ENCODE peak calls at places on chromosomes 6 and 20, in seven cellular contexts. M, J, I, S, N, O and A are unnamed samples.

GRCh38 chr20:36548006-36548315 is 6.6 kb downstream of the MYL9 start:
- DNase-seq in M (no peak), O (peak), N (no peak), I (peak), S (no peak), J (no peak), A (no peak)

GRCh38 chr20:45892049-45892816 is 1.1 kb downstream of the CTSA start:
- DNase-seq in I (no peak), J (no peak), O (peak), S (no peak), M (peak), N (peak), A (peak)

GRCh38 chr20:17968366-17969275 is at the start of the genes MGME1 and SNX5:
- DNase-seq in I (peak), M (peak), N (peak), O (peak), S (peak), J (peak), A (peak)

GRCh38 chr20:6976535-6976934 is 209.0 kb downstream of the BMP2 start:
- DNase-seq in O (no peak), N (no peak), I (no peak), S (no peak), J (no peak), M (peak), A (no peak)

GRCh38 chr6:37585523-37585905 is 85.8 kb upstream of the CCDC167 start:
- DNase-seq in M (no peak), O (no peak), I (no peak), S (no peak), J (no peak), N (no peak), A (no peak)

GRCh38 chr6:145076110-145076841 is 659.0 kb downstream of the EPM2A start:
- DNase-seq in O (no peak), M (no peak), J (no peak), I (no peak), S (no peak), N (no peak), A (no peak)

GRCh38 chr6:45445364-45445748 is 67.6 kb upstream of the SUPT3H start:
- DNase-seq in J (no peak), M (no peak), S (no peak), N (no peak), I (no peak), O (no peak), A (no peak)

GRCh38 chr6:106973841-106974336 is 640 bp downstream of the CD24 start:
- DNase-seq in S (no peak), O (no peak), J (no peak), N (peak), I (no peak), M (no peak), A (peak)

GRCh38 chr6:96542702-96543101 is 20.2 kb upstream of the FHL5 start:
- DNase-seq in O (no peak), S (no peak), J (no peak), I (no peak), N (no peak), M (peak), A (no peak)

GRCh38 chr6:99151634-99152344 is 197.7 kb downstream of the FAXC start:
- DNase-seq in S (no peak), O (peak), M (peak), I (peak), N (peak), J (no peak), A (peak)

GRCh38 chr6:31701666-31702420 is 1.3 kb downstream of the ABHD16A start:
- DNase-seq in I (no peak), S (no peak), J (no peak), O (no peak), M (no peak), N (no peak), A (no peak)

GRCh38 chr20:63531686-63532448 is 5.3 kb downstream of the PTK6 start:
- DNase-seq in S (no peak), I (peak), M (no peak), N (peak), O (no peak), J (no peak), A (no peak)

GRCh38 chr6:33543116-33543515 is 37.0 kb downstream of the BAK1 start:
- DNase-seq in O (no peak), J (no peak), M (no peak), I (no peak), S (no peak), N (no peak), A (no peak)

GRCh38 chr6:108667984-108668383 is 107.3 kb downstream of the FOXO3 start:
- DNase-seq in I (no peak), O (no peak), N (no peak), S (no peak), M (no peak), J (no peak), A (no peak)

GRCh38 chr20:31845300-31845863 is at the start of gene FOXS1:
- DNase-seq in J (peak), I (no peak), N (no peak), O (no peak), M (no peak), S (no peak), A (no peak)
- H3K4me3 ChIP-seq in J (peak), I (no peak), N (peak), O (no peak), M (no peak), S (peak), A (peak)

DNA sequence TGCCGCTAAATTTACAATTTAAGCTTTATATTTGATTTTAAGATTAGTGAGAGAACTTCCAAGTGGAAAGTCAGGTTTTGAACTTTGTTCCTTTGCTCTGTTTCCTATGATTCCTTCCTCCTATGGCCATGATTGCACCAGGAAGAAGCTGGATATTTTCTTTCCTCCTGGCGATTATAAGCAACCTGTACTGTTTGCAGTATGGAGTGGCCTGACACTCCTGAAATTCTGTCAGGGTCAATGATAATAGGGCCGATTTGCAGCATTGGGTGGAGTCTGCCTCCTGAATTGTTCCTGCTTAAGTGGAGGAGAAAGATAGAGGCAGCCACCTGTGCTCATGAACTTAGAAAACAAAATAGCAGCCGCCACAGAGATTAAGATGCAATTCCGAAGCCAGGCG is 9.7 kb upstream of the FAM217A start:
- DNase-seq in N (no peak), J (no peak), S (no peak), I (no peak), M (no peak), O (no peak), A (no peak)
- TF ChIP-seq EP300 in N (no peak), J (no peak), S (no peak), I (no peak), M (no peak), O (no peak), A (no peak)

DNA sequence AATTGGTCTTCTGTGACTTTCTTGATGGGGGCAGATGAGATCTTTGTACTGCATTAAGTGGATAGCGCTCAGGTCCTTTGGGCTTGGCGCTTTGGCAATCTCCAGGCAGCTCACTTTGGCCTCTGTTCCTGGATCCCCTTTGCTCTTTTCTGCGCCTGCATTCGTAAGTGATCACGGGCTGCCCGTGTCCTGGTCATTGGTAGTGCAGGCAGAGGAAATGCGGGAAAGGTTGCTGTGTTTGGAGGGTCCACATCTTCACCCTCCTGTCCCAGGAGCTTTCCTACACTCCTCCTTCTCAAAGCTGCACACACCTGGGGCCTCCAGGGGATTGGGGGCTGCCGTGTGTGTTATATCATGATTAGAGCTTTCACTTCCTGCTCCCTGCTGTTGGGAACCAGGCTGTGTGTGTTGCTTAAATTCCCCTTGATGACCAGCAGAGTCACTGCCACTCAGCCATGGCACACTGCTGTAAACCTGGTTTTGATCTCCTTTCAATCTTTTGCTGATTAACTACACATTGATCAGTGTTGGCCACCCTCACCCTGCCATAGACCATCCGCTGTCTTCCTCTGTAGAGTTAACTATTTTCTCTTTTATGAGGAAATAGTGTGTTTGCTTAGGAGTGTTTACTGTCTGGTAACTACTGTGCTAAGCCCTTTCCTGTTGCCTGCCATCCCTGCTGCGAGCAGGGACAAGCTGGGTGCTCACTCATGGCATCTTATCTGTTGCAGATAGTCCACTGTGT is 13.0 kb upstream of the SNHG17 start:
- DNase-seq in I (no peak), O (peak), J (no peak), N (no peak), M (no peak), S (no peak), A (no peak)
- H3K4me3 ChIP-seq in I (no peak), O (peak), J (no peak), N (no peak), M (peak), S (no peak), A (no peak)

GRCh38 chr6:120211955-120212792 is 862.6 kb upstream of the MAN1A1 start:
- DNase-seq in O (peak), N (no peak), M (no peak), I (no peak), S (no peak), J (no peak), A (no peak)

GRCh38 chr6:120219339-120219738 is 869.8 kb upstream of the MAN1A1 start:
- DNase-seq in M (no peak), J (no peak), S (no peak), I (no peak), N (no peak), O (no peak), A (no peak)

GRCh38 chr6:120214097-120214496 is 864.5 kb upstream of the MAN1A1 start:
- DNase-seq in I (no peak), N (no peak), M (no peak), J (no peak), O (no peak), S (no peak), A (no peak)
- TF ChIP-seq EP300 in I (no peak), N (no peak), M (no peak), J (no peak), O (no peak), S (no peak), A (no peak)

DNA sequence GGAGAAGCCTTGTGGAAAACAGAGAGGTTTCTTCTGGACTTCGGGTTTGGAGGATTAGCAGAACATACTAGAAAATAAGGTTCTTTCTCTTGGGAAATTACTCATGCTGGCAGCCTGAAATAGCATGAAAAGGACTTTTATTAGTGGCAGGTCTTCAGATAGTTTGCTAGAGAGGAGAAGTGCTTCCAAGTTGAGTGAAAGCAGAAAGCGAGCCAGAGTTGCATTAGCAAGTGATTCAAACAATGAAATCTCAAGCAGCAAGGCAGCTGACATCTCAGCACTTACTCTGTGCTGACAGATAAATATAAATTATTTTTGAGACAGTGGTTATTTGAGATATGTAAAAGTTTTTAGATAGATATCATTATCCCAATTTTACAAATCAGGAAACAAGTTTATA is 91.9 kb downstream of the PLCB4 start:
- DNase-seq in J (no peak), O (no peak), I (no peak), S (no peak), M (no peak), N (no peak), A (no peak)
- H3K4me3 ChIP-seq in J (no peak), O (no peak), I (no peak), S (no peak), M (no peak), N (no peak), A (no peak)

GRCh38 chr6:166382933-166383816 is at the start of gene MPC1:
- DNase-seq in I (peak), M (peak), J (peak), S (peak), N (peak), O (peak), A (peak)
- TF ChIP-seq EP300 in I (no peak), M (no peak), J (no peak), S (no peak), N (no peak), O (peak), A (no peak)